ENCODE peak calls at places on chromosomes 6 and 20, in seven cellular contexts. One of them, this sample, is unnamed.

GRCh38 chr20:32457476-32457986 is 99.4 kb downstream of the ASXL1 start:
- DNase-seq in prostate gland: peak
- DNase-seq in upper lobe of right lung: peak
- DNase-seq in GM20000: peak
- DNase-seq in LHCN-M2: peak
- DNase-seq in mesendoderm: peak
- DNase-seq in RPMI7951: peak
- DNase-seq in this sample: peak

GRCh38 chr6:169263836-169264608 is 10.4 kb upstream of the THBS2 start:
- DNase-seq in prostate gland: peak
- DNase-seq in upper lobe of right lung: no peak
- DNase-seq in GM20000: no peak
- DNase-seq in LHCN-M2: peak
- DNase-seq in mesendoderm: no peak
- DNase-seq in RPMI7951: peak
- DNase-seq in this sample: peak

GRCh38 chr6:169723991-169724553 is at the start of gene PHF10:
- DNase-seq in prostate gland: peak
- DNase-seq in upper lobe of right lung: peak
- DNase-seq in GM20000: peak
- DNase-seq in LHCN-M2: peak
- DNase-seq in mesendoderm: peak
- DNase-seq in RPMI7951: peak
- DNase-seq in this sample: peak

GRCh38 chr20:36407196-36407733 is 101.1 kb downstream of the DLGAP4 start:
- DNase-seq in prostate gland: no peak
- DNase-seq in upper lobe of right lung: no peak
- DNase-seq in GM20000: no peak
- DNase-seq in LHCN-M2: peak
- DNase-seq in mesendoderm: no peak
- DNase-seq in RPMI7951: peak
- DNase-seq in this sample: no peak

GRCh38 chr6:140566706-140567330 is 1192.4 kb upstream of the CITED2 start:
- DNase-seq in prostate gland: no peak
- DNase-seq in upper lobe of right lung: no peak
- DNase-seq in GM20000: no peak
- DNase-seq in LHCN-M2: peak
- DNase-seq in mesendoderm: peak
- DNase-seq in RPMI7951: peak
- DNase-seq in this sample: no peak

GRCh38 chr20:41172296-41173140 is 35.2 kb downstream of the PLCG1 start:
- DNase-seq in prostate gland: no peak
- DNase-seq in upper lobe of right lung: peak
- DNase-seq in GM20000: no peak
- DNase-seq in LHCN-M2: no peak
- DNase-seq in mesendoderm: no peak
- DNase-seq in RPMI7951: no peak
- DNase-seq in this sample: no peak

GRCh38 chr6:110557226-110557625 is 80.8 kb upstream of the SLC22A16 start:
- DNase-seq in prostate gland: no peak
- DNase-seq in upper lobe of right lung: no peak
- DNase-seq in GM20000: no peak
- DNase-seq in LHCN-M2: no peak
- DNase-seq in mesendoderm: no peak
- DNase-seq in RPMI7951: no peak
- DNase-seq in this sample: no peak

GRCh38 chr6:72672906-72673305 is 51.0 kb downstream of the KCNQ5 start:
- DNase-seq in prostate gland: no peak
- DNase-seq in upper lobe of right lung: no peak
- DNase-seq in GM20000: no peak
- DNase-seq in LHCN-M2: peak
- DNase-seq in mesendoderm: no peak
- DNase-seq in RPMI7951: no peak
- DNase-seq in this sample: no peak

GRCh38 chr20:47317127-47317895 is 39.2 kb downstream of the ZMYND8 start:
- DNase-seq in prostate gland: peak
- DNase-seq in upper lobe of right lung: peak
- DNase-seq in GM20000: peak
- DNase-seq in LHCN-M2: peak
- DNase-seq in mesendoderm: peak
- DNase-seq in RPMI7951: peak
- DNase-seq in this sample: peak

GRCh38 chr6:141957271-141957670 is 175.5 kb upstream of the GJE1 start:
- DNase-seq in prostate gland: no peak
- DNase-seq in upper lobe of right lung: no peak
- DNase-seq in GM20000: no peak
- DNase-seq in LHCN-M2: no peak
- DNase-seq in mesendoderm: no peak
- DNase-seq in RPMI7951: peak
- DNase-seq in this sample: no peak

GRCh38 chr6:145153495-145153894 is 581.8 kb downstream of the EPM2A start:
- DNase-seq in prostate gland: no peak
- DNase-seq in upper lobe of right lung: no peak
- DNase-seq in GM20000: no peak
- DNase-seq in LHCN-M2: no peak
- DNase-seq in mesendoderm: no peak
- DNase-seq in RPMI7951: no peak
- DNase-seq in this sample: no peak

GRCh38 chr6:144580039-144580438 is 294.9 kb downstream of the UTRN start:
- DNase-seq in prostate gland: no peak
- DNase-seq in upper lobe of right lung: no peak
- DNase-seq in GM20000: no peak
- DNase-seq in LHCN-M2: no peak
- DNase-seq in mesendoderm: no peak
- DNase-seq in RPMI7951: no peak
- DNase-seq in this sample: no peak

GRCh38 chr6:75266716-75267291 is 17.8 kb downstream of the TMEM30A start:
- DNase-seq in prostate gland: no peak
- DNase-seq in upper lobe of right lung: no peak
- DNase-seq in GM20000: peak
- DNase-seq in LHCN-M2: peak
- DNase-seq in mesendoderm: peak
- DNase-seq in RPMI7951: peak
- DNase-seq in this sample: no peak

GRCh38 chr20:11296221-11296620 is 621.5 kb upstream of the BTBD3 start:
- DNase-seq in prostate gland: no peak
- DNase-seq in upper lobe of right lung: no peak
- DNase-seq in GM20000: no peak
- DNase-seq in LHCN-M2: no peak
- DNase-seq in mesendoderm: peak
- DNase-seq in RPMI7951: no peak
- DNase-seq in this sample: no peak